ENCODE peak calls at places on chromosomes 13 and 19, in five cellular contexts. O is PC-9, B is right lobe of liver, M is tibial artery, Z is neuronal stem cell. F is an unnamed sample.

GRCh38 chr13:52665325-52665724 is 12.7 kb downstream of the SUGT1 start:
- DNase-seq in O (peak; percentile 69), B (no peak), M (no peak), Z (no peak), F (no peak)

GRCh38 chr13:113616991-113617749 is 32.6 kb downstream of the TFDP1 start:
- DNase-seq in O (no peak), B (peak; percentile 48), M (no peak), Z (peak; percentile 62), F (no peak)

GRCh38 chr19:46970815-46971214 is 48.8 kb upstream of the NPAS1 start:
- DNase-seq in O (peak; percentile 26), B (no peak), M (no peak), Z (no peak), F (no peak)

GRCh38 chr19:56959211-56959610 is 118.7 kb upstream of the PEG3 start:
- DNase-seq in O (no peak), B (no peak), M (no peak), Z (no peak), F (no peak)

GRCh38 chr13:47672982-47673670 is 327.9 kb downstream of the SUCLA2 start:
- DNase-seq in O (no peak), B (no peak), M (no peak), Z (no peak), F (no peak)

GRCh38 chr19:1860133-1860775 is 3.1 kb downstream of the KLF16 start:
- DNase-seq in O (no peak), B (peak; percentile 86), M (no peak), Z (peak; percentile 78), F (no peak)

GRCh38 chr13:38381840-38382239 is 32.2 kb downstream of the UFM1 start:
- DNase-seq in O (no peak), B (no peak), M (no peak), Z (no peak), F (no peak)

GRCh38 chr13:76852991-76853390 is 33.2 kb downstream of the KCTD12 start:
- DNase-seq in O (no peak), B (no peak), M (no peak), Z (no peak), F (no peak)

GRCh38 chr19:58466760-58467589 is at the start of gene ZNF324:
- DNase-seq in O (peak; percentile 85), B (peak; percentile 99), M (peak; percentile 98), Z (peak; percentile 97), F (peak; percentile 99)

GRCh38 chr19:18951721-18952281 is 10.8 kb upstream of the HOMER3 start:
- DNase-seq in O (peak; percentile 100), B (no peak), M (no peak), Z (no peak), F (no peak)

GRCh38 chr13:36766295-36766694 is 52.7 kb upstream of the RFXAP start:
- DNase-seq in O (peak; percentile 84), B (no peak), M (no peak), Z (no peak), F (no peak)

GRCh38 chr19:39810424-39810823 is 23.5 kb downstream of the DYRK1B start:
- DNase-seq in O (no peak), B (no peak), M (peak; percentile 12), Z (no peak), F (no peak)

GRCh38 chr13:98976941-98977340 is 923 bp downstream of the DOCK9 start:
- DNase-seq in O (no peak), B (no peak), M (no peak), Z (no peak), F (no peak)

GRCh38 chr13:28574617-28575142 is 79.8 kb upstream of the FLT1 start:
- DNase-seq in O (peak; percentile 73), B (no peak), M (no peak), Z (no peak), F (no peak)

GRCh38 chr19:42270346-42271044 is 1.4 kb downstream of the CIC start:
- DNase-seq in O (peak; percentile 59), B (peak; percentile 84), M (peak; percentile 94), Z (no peak), F (peak; percentile 90)

GRCh38 chr19:6057651-6058365 is 52.5 kb downstream of the RFX2 start:
- DNase-seq in O (no peak), B (no peak), M (peak; percentile 66), Z (no peak), F (no peak)

GRCh38 chr19:18659281-18660050 is 22.6 kb downstream of the KLHL26 start:
- DNase-seq in O (peak; percentile 22), B (no peak), M (peak; percentile 90), Z (no peak), F (no peak)

GRCh38 chr19:13013649-13014048 is 18.4 kb downstream of the NFIX start:
- DNase-seq in O (no peak), B (no peak), M (no peak), Z (no peak), F (no peak)

GRCh38 chr19:13015361-13016231 is 20.3 kb downstream of the NFIX start:
- DNase-seq in O (no peak), B (no peak), M (no peak), Z (no peak), F (no peak)

GRCh38 chr19:13014101-13014920 is 19.0 kb downstream of the NFIX start:
- DNase-seq in O (no peak), B (no peak), M (no peak), Z (no peak), F (no peak)

GRCh38 chr19:13016245-13016627 is 21.0 kb downstream of the NFIX start:
- DNase-seq in O (no peak), B (no peak), M (no peak), Z (no peak), F (no peak)

DNA sequence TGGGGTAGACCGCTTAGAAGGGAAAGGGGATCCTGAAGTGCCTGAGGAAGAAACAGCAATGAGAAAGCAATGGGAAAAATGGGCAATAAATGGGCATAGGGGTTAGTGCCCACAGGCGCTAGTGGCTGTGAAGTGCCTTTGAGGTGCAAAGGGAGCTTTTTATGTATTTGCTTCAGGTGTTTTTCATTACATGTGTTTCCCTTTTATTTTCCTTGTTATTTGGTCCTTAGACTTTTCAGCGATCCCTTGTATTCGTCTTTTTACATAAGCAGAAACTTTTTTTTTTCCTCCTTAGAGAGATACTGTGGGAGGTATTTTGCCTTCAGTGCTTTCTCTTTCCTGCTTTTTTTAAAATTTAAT is 19.6 kb downstream of the NFIX start:
- DNase-seq in O (no peak), B (no peak), M (no peak), Z (no peak), F (no peak)
- H3K4me3 ChIP-seq in O (no peak overlapping the region), B (no peak overlapping the region), M (peak overlapping the region; percentile 44), Z (no peak overlapping the region), F (no peak overlapping the region)

GRCh38 chr19:16296713-16297112 is 27.9 kb upstream of the KLF2 start:
- DNase-seq in O (peak; percentile 87), B (no peak), M (no peak), Z (no peak), F (no peak)

GRCh38 chr19:16295071-16295470 is 29.6 kb upstream of the KLF2 start:
- DNase-seq in O (no peak), B (no peak), M (no peak), Z (no peak), F (no peak)

GRCh38 chr19:16298334-16298733 is 26.3 kb upstream of the KLF2 start:
- DNase-seq in O (no peak), B (no peak), M (no peak), Z (no peak), F (no peak)

GRCh38 chr19:16293133-16294085 is 31.2 kb upstream of the KLF2 start:
- DNase-seq in O (peak; percentile 92), B (no peak), M (peak; percentile 92), Z (no peak), F (no peak)

GRCh38 chr19:16297575-16298178 is 26.9 kb upstream of the KLF2 start:
- DNase-seq in O (peak; percentile 97), B (no peak), M (no peak), Z (no peak), F (no peak)
- H3K27me3 ChIP-seq in O (no peaks in the 10 kb centered on the region), B (no peaks in the 10 kb centered on the region), M (no peaks in the 10 kb centered on the region), Z (no peaks in the 10 kb centered on the region), F (no peaks in the 10 kb centered on the region)

GRCh38 chr19:54667217-54667616 is 4.4 kb downstream of the LILRB4 start:
- DNase-seq in O (no peak), B (no peak), M (no peak), Z (no peak), F (no peak)
- H3K4me3 ChIP-seq in O (no peak overlapping the region), B (no peak overlapping the region), M (no peak overlapping the region), Z (no peak overlapping the region), F (no peak overlapping the region)

DNA sequence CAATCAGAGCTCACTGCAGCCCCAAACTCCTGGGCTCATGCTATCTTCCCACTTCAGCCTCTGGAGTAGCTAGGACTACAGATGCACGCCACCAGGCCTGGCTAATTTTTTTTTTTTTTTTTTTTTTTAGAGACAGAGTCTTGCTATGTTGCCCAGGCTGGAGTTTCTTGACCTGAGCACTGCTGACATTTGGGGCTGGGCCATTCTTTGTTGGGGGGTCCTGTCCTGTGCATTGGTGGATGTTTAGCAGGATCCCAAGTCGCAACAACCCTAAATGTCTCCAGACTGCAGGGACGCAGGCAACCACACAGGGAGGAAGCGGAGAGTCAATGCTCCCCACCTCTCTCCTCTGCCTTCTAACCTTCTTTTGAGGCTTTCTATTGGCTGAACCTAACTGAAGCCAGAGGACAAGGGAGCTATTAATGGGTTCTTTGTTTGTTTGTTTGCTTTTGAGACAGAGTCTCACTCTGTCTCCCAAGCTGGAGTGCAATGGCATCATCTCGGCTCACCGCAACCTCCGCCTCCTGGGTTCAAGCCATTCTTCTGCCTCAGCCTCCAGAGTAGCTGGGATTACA is 58.3 kb upstream of the ADGRE5 start:
- DNase-seq in O (no peak), B (no peak), M (no peak), Z (no peak), F (no peak)
- H3K27me3 ChIP-seq in O (peaks cover 9% of the 10 kb centered on the region), B (no peaks in the 10 kb centered on the region), M (no peaks in the 10 kb centered on the region), Z (no peaks in the 10 kb centered on the region), F (no peaks in the 10 kb centered on the region)

DNA sequence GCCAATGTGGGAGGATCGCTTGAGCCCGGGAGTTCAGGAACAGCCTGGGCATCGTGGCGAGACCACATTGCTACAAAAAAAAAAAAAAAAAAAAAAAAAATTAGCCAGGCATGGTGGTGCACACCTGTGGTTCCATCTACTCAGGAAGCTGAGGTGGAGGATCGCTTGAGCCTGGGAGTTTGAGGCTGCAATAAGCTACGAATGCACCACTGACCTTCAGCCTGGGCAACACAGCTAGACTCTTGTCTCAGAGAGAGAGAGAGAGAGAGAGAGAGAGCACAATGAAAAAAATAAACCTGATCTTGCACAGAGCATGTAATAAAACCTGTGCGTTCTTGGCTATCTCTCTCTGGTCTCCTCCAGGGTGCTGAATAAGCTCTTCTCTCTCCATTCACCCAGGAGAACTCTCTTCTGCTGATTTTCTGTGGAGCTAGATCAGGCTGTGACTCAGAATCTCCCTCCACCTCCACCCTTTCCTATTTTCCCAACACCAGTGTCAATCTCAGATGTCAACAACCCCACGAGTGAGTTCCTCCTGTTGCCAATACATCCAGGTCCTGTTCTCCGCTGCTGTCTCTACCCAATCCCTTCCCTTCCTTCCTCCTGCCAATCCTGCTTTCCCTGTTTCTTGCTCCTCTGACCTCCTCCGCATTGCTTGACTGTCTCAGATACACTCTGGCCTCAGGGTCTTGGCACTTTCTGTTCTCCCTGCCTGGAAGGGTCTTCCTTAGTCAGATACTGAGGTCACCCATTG is 3.4 kb upstream of the ACP5 start:
- DNase-seq in O (no peak), B (no peak), M (no peak), Z (no peak), F (no peak)
- H3K4me3 ChIP-seq in O (no peak overlapping the region), B (no peak overlapping the region), M (no peak overlapping the region), Z (no peak overlapping the region), F (peak overlapping the region; percentile 17)

F was measured in spleen.